ENCODE peak calls at places on chromosomes 3 and 15, in six cellular contexts. One of them, this sample, is unnamed.

GRCh38 chr3:119481079-119481478 is 12.3 kb downstream of the POGLUT1 start:
- DNase-seq in COR-L47: no peak
- DNase-seq in DMS79: no peak
- DNase-seq in stimulated activated CD8-positive, alpha-beta memory T cell treated with anti-CD3 and anti-CD28 coated beads, Interleukin-15, amount 100 ng/mL, for 24 hours: no peak
- DNase-seq in SW 1271: no peak
- DNase-seq in stimulated activated CD4-positive, alpha-beta T cell treated with anti-CD3 and anti-CD28 coated beads, Interleukin-15, amount 100 ng/mL, for 24 hours: no peak
- DNase-seq in this sample: no peak

GRCh38 chr3:155230382-155230781 is 63.1 kb downstream of the STRIT1 start:
- DNase-seq in DMS79: no peak
- DNase-seq in stimulated activated CD8-positive, alpha-beta memory T cell treated with anti-CD3 and anti-CD28 coated beads, Interleukin-15, amount 100 ng/mL, for 24 hours: no peak
- DNase-seq in SW 1271: no peak
- DNase-seq in COR-L47: no peak
- DNase-seq in stimulated activated CD4-positive, alpha-beta T cell treated with anti-CD3 and anti-CD28 coated beads, Interleukin-15, amount 100 ng/mL, for 24 hours: no peak
- DNase-seq in this sample: no peak

GRCh38 chr3:116148881-116149530 is 296.3 kb downstream of the LSAMP start:
- DNase-seq in stimulated activated CD8-positive, alpha-beta memory T cell treated with anti-CD3 and anti-CD28 coated beads, Interleukin-15, amount 100 ng/mL, for 24 hours: no peak
- DNase-seq in DMS79: no peak
- DNase-seq in COR-L47: peak; percentile 69
- DNase-seq in SW 1271: no peak
- DNase-seq in stimulated activated CD4-positive, alpha-beta T cell treated with anti-CD3 and anti-CD28 coated beads, Interleukin-15, amount 100 ng/mL, for 24 hours: no peak
- DNase-seq in this sample: no peak

GRCh38 chr3:165336786-165337185 is 140.6 kb upstream of the SLITRK3 start:
- DNase-seq in SW 1271: no peak
- DNase-seq in COR-L47: no peak
- DNase-seq in stimulated activated CD8-positive, alpha-beta memory T cell treated with anti-CD3 and anti-CD28 coated beads, Interleukin-15, amount 100 ng/mL, for 24 hours: no peak
- DNase-seq in DMS79: no peak
- DNase-seq in stimulated activated CD4-positive, alpha-beta T cell treated with anti-CD3 and anti-CD28 coated beads, Interleukin-15, amount 100 ng/mL, for 24 hours: no peak
- DNase-seq in this sample: no peak

GRCh38 chr3:130916507-130917167 is 22.8 kb downstream of the ATP2C1 start:
- DNase-seq in COR-L47: no peak
- DNase-seq in SW 1271: no peak
- DNase-seq in stimulated activated CD8-positive, alpha-beta memory T cell treated with anti-CD3 and anti-CD28 coated beads, Interleukin-15, amount 100 ng/mL, for 24 hours: no peak
- DNase-seq in DMS79: no peak
- DNase-seq in stimulated activated CD4-positive, alpha-beta T cell treated with anti-CD3 and anti-CD28 coated beads, Interleukin-15, amount 100 ng/mL, for 24 hours: no peak
- DNase-seq in this sample: no peak

GRCh38 chr15:73800662-73801345 is 47.7 kb upstream of the INSYN1 start:
- DNase-seq in COR-L47: no peak
- DNase-seq in stimulated activated CD8-positive, alpha-beta memory T cell treated with anti-CD3 and anti-CD28 coated beads, Interleukin-15, amount 100 ng/mL, for 24 hours: no peak
- DNase-seq in stimulated activated CD4-positive, alpha-beta T cell treated with anti-CD3 and anti-CD28 coated beads, Interleukin-15, amount 100 ng/mL, for 24 hours: no peak
- DNase-seq in DMS79: peak; percentile 59
- DNase-seq in SW 1271: peak; percentile 22
- DNase-seq in this sample: no peak

GRCh38 chr15:60000824-60001641 is 3.1 kb upstream of the FOXB1 start:
- DNase-seq in COR-L47: no peak
- DNase-seq in stimulated activated CD8-positive, alpha-beta memory T cell treated with anti-CD3 and anti-CD28 coated beads, Interleukin-15, amount 100 ng/mL, for 24 hours: no peak
- DNase-seq in stimulated activated CD4-positive, alpha-beta T cell treated with anti-CD3 and anti-CD28 coated beads, Interleukin-15, amount 100 ng/mL, for 24 hours: no peak
- DNase-seq in SW 1271: no peak
- DNase-seq in DMS79: peak; percentile 68
- DNase-seq in this sample: no peak

GRCh38 chr3:127107491-127108375 is 85.2 kb upstream of the PRR23E start:
- DNase-seq in SW 1271: no peak
- DNase-seq in stimulated activated CD8-positive, alpha-beta memory T cell treated with anti-CD3 and anti-CD28 coated beads, Interleukin-15, amount 100 ng/mL, for 24 hours: no peak
- DNase-seq in DMS79: no peak
- DNase-seq in COR-L47: no peak
- DNase-seq in stimulated activated CD4-positive, alpha-beta T cell treated with anti-CD3 and anti-CD28 coated beads, Interleukin-15, amount 100 ng/mL, for 24 hours: no peak
- DNase-seq in this sample: no peak

GRCh38 chr3:12508316-12508715 is 24.0 kb downstream of the TSEN2 start:
- DNase-seq in stimulated activated CD8-positive, alpha-beta memory T cell treated with anti-CD3 and anti-CD28 coated beads, Interleukin-15, amount 100 ng/mL, for 24 hours: no peak
- DNase-seq in SW 1271: peak; percentile 32
- DNase-seq in DMS79: no peak
- DNase-seq in stimulated activated CD4-positive, alpha-beta T cell treated with anti-CD3 and anti-CD28 coated beads, Interleukin-15, amount 100 ng/mL, for 24 hours: no peak
- DNase-seq in COR-L47: no peak
- DNase-seq in this sample: no peak

GRCh38 chr3:188214442-188214841 is 60.5 kb downstream of the LPP start:
- DNase-seq in DMS79: no peak
- DNase-seq in COR-L47: no peak
- DNase-seq in SW 1271: no peak
- DNase-seq in stimulated activated CD8-positive, alpha-beta memory T cell treated with anti-CD3 and anti-CD28 coated beads, Interleukin-15, amount 100 ng/mL, for 24 hours: no peak
- DNase-seq in stimulated activated CD4-positive, alpha-beta T cell treated with anti-CD3 and anti-CD28 coated beads, Interleukin-15, amount 100 ng/mL, for 24 hours: no peak
- DNase-seq in this sample: no peak

GRCh38 chr3:141096164-141096563 is 45.0 kb downstream of the SPSB4 start:
- DNase-seq in DMS79: no peak
- DNase-seq in stimulated activated CD8-positive, alpha-beta memory T cell treated with anti-CD3 and anti-CD28 coated beads, Interleukin-15, amount 100 ng/mL, for 24 hours: no peak
- DNase-seq in stimulated activated CD4-positive, alpha-beta T cell treated with anti-CD3 and anti-CD28 coated beads, Interleukin-15, amount 100 ng/mL, for 24 hours: no peak
- DNase-seq in COR-L47: no peak
- DNase-seq in SW 1271: no peak
- DNase-seq in this sample: no peak

GRCh38 chr3:187987919-187988318 is 166.0 kb upstream of the LPP start:
- DNase-seq in SW 1271: no peak
- DNase-seq in COR-L47: no peak
- DNase-seq in stimulated activated CD4-positive, alpha-beta T cell treated with anti-CD3 and anti-CD28 coated beads, Interleukin-15, amount 100 ng/mL, for 24 hours: peak; percentile 68
- DNase-seq in DMS79: no peak
- DNase-seq in stimulated activated CD8-positive, alpha-beta memory T cell treated with anti-CD3 and anti-CD28 coated beads, Interleukin-15, amount 100 ng/mL, for 24 hours: no peak
- DNase-seq in this sample: no peak

GRCh38 chr3:58117561-58118305 is 93.0 kb downstream of the DNASE1L3 start:
- DNase-seq in stimulated activated CD8-positive, alpha-beta memory T cell treated with anti-CD3 and anti-CD28 coated beads, Interleukin-15, amount 100 ng/mL, for 24 hours: no peak
- DNase-seq in COR-L47: no peak
- DNase-seq in SW 1271: no peak
- DNase-seq in stimulated activated CD4-positive, alpha-beta T cell treated with anti-CD3 and anti-CD28 coated beads, Interleukin-15, amount 100 ng/mL, for 24 hours: no peak
- DNase-seq in DMS79: no peak
- DNase-seq in this sample: no peak

GRCh38 chr15:82298520-82298919 is 35.9 kb downstream of the SAXO2 start:
- DNase-seq in DMS79: no peak
- DNase-seq in COR-L47: no peak
- DNase-seq in stimulated activated CD4-positive, alpha-beta T cell treated with anti-CD3 and anti-CD28 coated beads, Interleukin-15, amount 100 ng/mL, for 24 hours: peak; percentile 63
- DNase-seq in stimulated activated CD8-positive, alpha-beta memory T cell treated with anti-CD3 and anti-CD28 coated beads, Interleukin-15, amount 100 ng/mL, for 24 hours: peak; percentile 23
- DNase-seq in SW 1271: no peak
- DNase-seq in this sample: no peak

GRCh38 chr15:72593838-72594237 is 60.7 kb upstream of the GOLGA6B start:
- DNase-seq in stimulated activated CD4-positive, alpha-beta T cell treated with anti-CD3 and anti-CD28 coated beads, Interleukin-15, amount 100 ng/mL, for 24 hours: no peak
- DNase-seq in COR-L47: no peak
- DNase-seq in stimulated activated CD8-positive, alpha-beta memory T cell treated with anti-CD3 and anti-CD28 coated beads, Interleukin-15, amount 100 ng/mL, for 24 hours: no peak
- DNase-seq in DMS79: no peak
- DNase-seq in SW 1271: no peak
- DNase-seq in this sample: no peak

GRCh38 chr3:197709135-197709534 is 27.6 kb downstream of the RUBCN start:
- DNase-seq in COR-L47: no peak
- DNase-seq in DMS79: no peak
- DNase-seq in stimulated activated CD4-positive, alpha-beta T cell treated with anti-CD3 and anti-CD28 coated beads, Interleukin-15, amount 100 ng/mL, for 24 hours: no peak
- DNase-seq in SW 1271: no peak
- DNase-seq in stimulated activated CD8-positive, alpha-beta memory T cell treated with anti-CD3 and anti-CD28 coated beads, Interleukin-15, amount 100 ng/mL, for 24 hours: no peak
- DNase-seq in this sample: no peak

GRCh38 chr3:184171562-184171961 is 3.1 kb upstream of the AP2M1 start:
- DNase-seq in stimulated activated CD8-positive, alpha-beta memory T cell treated with anti-CD3 and anti-CD28 coated beads, Interleukin-15, amount 100 ng/mL, for 24 hours: no peak
- DNase-seq in DMS79: no peak
- DNase-seq in SW 1271: no peak
- DNase-seq in COR-L47: no peak
- DNase-seq in stimulated activated CD4-positive, alpha-beta T cell treated with anti-CD3 and anti-CD28 coated beads, Interleukin-15, amount 100 ng/mL, for 24 hours: no peak
- DNase-seq in this sample: no peak

GRCh38 chr3:178707632-178708031 is 171.4 kb downstream of the KCNMB2 start:
- DNase-seq in DMS79: no peak
- DNase-seq in stimulated activated CD8-positive, alpha-beta memory T cell treated with anti-CD3 and anti-CD28 coated beads, Interleukin-15, amount 100 ng/mL, for 24 hours: no peak
- DNase-seq in SW 1271: no peak
- DNase-seq in COR-L47: no peak
- DNase-seq in stimulated activated CD4-positive, alpha-beta T cell treated with anti-CD3 and anti-CD28 coated beads, Interleukin-15, amount 100 ng/mL, for 24 hours: no peak
- DNase-seq in this sample: no peak

GRCh38 chr15:101276501-101277037 is 716 bp downstream of the SELENOS start:
- DNase-seq in stimulated activated CD8-positive, alpha-beta memory T cell treated with anti-CD3 and anti-CD28 coated beads, Interleukin-15, amount 100 ng/mL, for 24 hours: no peak
- DNase-seq in COR-L47: no peak
- DNase-seq in DMS79: no peak
- DNase-seq in SW 1271: peak; percentile 48
- DNase-seq in stimulated activated CD4-positive, alpha-beta T cell treated with anti-CD3 and anti-CD28 coated beads, Interleukin-15, amount 100 ng/mL, for 24 hours: peak; percentile 24
- DNase-seq in this sample: no peak

GRCh38 chr3:59425942-59426341 is 376.1 kb upstream of the CFAP20DC start:
- DNase-seq in COR-L47: no peak
- DNase-seq in DMS79: no peak
- DNase-seq in stimulated activated CD4-positive, alpha-beta T cell treated with anti-CD3 and anti-CD28 coated beads, Interleukin-15, amount 100 ng/mL, for 24 hours: peak; percentile 65
- DNase-seq in SW 1271: no peak
- DNase-seq in stimulated activated CD8-positive, alpha-beta memory T cell treated with anti-CD3 and anti-CD28 coated beads, Interleukin-15, amount 100 ng/mL, for 24 hours: no peak
- DNase-seq in this sample: no peak

GRCh38 chr3:13391308-13391707 is 28.8 kb downstream of the NUP210 start:
- DNase-seq in stimulated activated CD4-positive, alpha-beta T cell treated with anti-CD3 and anti-CD28 coated beads, Interleukin-15, amount 100 ng/mL, for 24 hours: peak; percentile 32
- DNase-seq in COR-L47: no peak
- DNase-seq in SW 1271: no peak
- DNase-seq in stimulated activated CD8-positive, alpha-beta memory T cell treated with anti-CD3 and anti-CD28 coated beads, Interleukin-15, amount 100 ng/mL, for 24 hours: no peak
- DNase-seq in DMS79: no peak
- DNase-seq in this sample: no peak

GRCh38 chr15:61159901-61160300 is 69.2 kb downstream of the RORA start:
- DNase-seq in stimulated activated CD4-positive, alpha-beta T cell treated with anti-CD3 and anti-CD28 coated beads, Interleukin-15, amount 100 ng/mL, for 24 hours: no peak
- DNase-seq in stimulated activated CD8-positive, alpha-beta memory T cell treated with anti-CD3 and anti-CD28 coated beads, Interleukin-15, amount 100 ng/mL, for 24 hours: no peak
- DNase-seq in DMS79: no peak
- DNase-seq in COR-L47: no peak
- DNase-seq in SW 1271: no peak
- DNase-seq in this sample: no peak

GRCh38 chr3:10260211-10260701 is 12.0 kb downstream of the TATDN2 start:
- DNase-seq in DMS79: no peak
- DNase-seq in SW 1271: no peak
- DNase-seq in stimulated activated CD8-positive, alpha-beta memory T cell treated with anti-CD3 and anti-CD28 coated beads, Interleukin-15, amount 100 ng/mL, for 24 hours: no peak
- DNase-seq in COR-L47: no peak
- DNase-seq in stimulated activated CD4-positive, alpha-beta T cell treated with anti-CD3 and anti-CD28 coated beads, Interleukin-15, amount 100 ng/mL, for 24 hours: no peak
- DNase-seq in this sample: no peak

GRCh38 chr3:144107923-144108322 is 136.3 kb downstream of the DIPK2A start:
- DNase-seq in COR-L47: peak; percentile 75
- DNase-seq in stimulated activated CD8-positive, alpha-beta memory T cell treated with anti-CD3 and anti-CD28 coated beads, Interleukin-15, amount 100 ng/mL, for 24 hours: no peak
- DNase-seq in DMS79: no peak
- DNase-seq in SW 1271: no peak
- DNase-seq in stimulated activated CD4-positive, alpha-beta T cell treated with anti-CD3 and anti-CD28 coated beads, Interleukin-15, amount 100 ng/mL, for 24 hours: no peak
- DNase-seq in this sample: no peak

GRCh38 chr3:123090700-123091585 is 24.1 kb downstream of the PDIA5 start:
- DNase-seq in COR-L47: peak; percentile 82
- DNase-seq in DMS79: peak; percentile 70
- DNase-seq in stimulated activated CD4-positive, alpha-beta T cell treated with anti-CD3 and anti-CD28 coated beads, Interleukin-15, amount 100 ng/mL, for 24 hours: no peak
- DNase-seq in stimulated activated CD8-positive, alpha-beta memory T cell treated with anti-CD3 and anti-CD28 coated beads, Interleukin-15, amount 100 ng/mL, for 24 hours: no peak
- DNase-seq in SW 1271: no peak
- DNase-seq in this sample: peak; percentile 84

GRCh38 chr3:69746119-69746518 is 6.9 kb downstream of the MITF start:
- DNase-seq in DMS79: no peak
- DNase-seq in stimulated activated CD4-positive, alpha-beta T cell treated with anti-CD3 and anti-CD28 coated beads, Interleukin-15, amount 100 ng/mL, for 24 hours: no peak
- DNase-seq in COR-L47: no peak
- DNase-seq in stimulated activated CD8-positive, alpha-beta memory T cell treated with anti-CD3 and anti-CD28 coated beads, Interleukin-15, amount 100 ng/mL, for 24 hours: no peak
- DNase-seq in SW 1271: no peak
- DNase-seq in this sample: no peak

GRCh38 chr15:59539799-59540198 is 71.8 kb upstream of the GCNT3 start:
- DNase-seq in COR-L47: no peak
- DNase-seq in stimulated activated CD8-positive, alpha-beta memory T cell treated with anti-CD3 and anti-CD28 coated beads, Interleukin-15, amount 100 ng/mL, for 24 hours: no peak
- DNase-seq in SW 1271: no peak
- DNase-seq in stimulated activated CD4-positive, alpha-beta T cell treated with anti-CD3 and anti-CD28 coated beads, Interleukin-15, amount 100 ng/mL, for 24 hours: no peak
- DNase-seq in DMS79: no peak
- DNase-seq in this sample: no peak

GRCh38 chr3:9352917-9353823 is 9.7 kb upstream of the THUMPD3 start:
- DNase-seq in stimulated activated CD8-positive, alpha-beta memory T cell treated with anti-CD3 and anti-CD28 coated beads, Interleukin-15, amount 100 ng/mL, for 24 hours: no peak
- DNase-seq in COR-L47: peak; percentile 9
- DNase-seq in stimulated activated CD4-positive, alpha-beta T cell treated with anti-CD3 and anti-CD28 coated beads, Interleukin-15, amount 100 ng/mL, for 24 hours: peak; percentile 59
- DNase-seq in SW 1271: peak; percentile 67
- DNase-seq in DMS79: no peak
- DNase-seq in this sample: no peak

GRCh38 chr3:47678446-47679338 is 100.0 kb upstream of the CSPG5 start:
- DNase-seq in SW 1271: no peak
- DNase-seq in stimulated activated CD8-positive, alpha-beta memory T cell treated with anti-CD3 and anti-CD28 coated beads, Interleukin-15, amount 100 ng/mL, for 24 hours: no peak
- DNase-seq in DMS79: no peak
- DNase-seq in COR-L47: no peak
- DNase-seq in stimulated activated CD4-positive, alpha-beta T cell treated with anti-CD3 and anti-CD28 coated beads, Interleukin-15, amount 100 ng/mL, for 24 hours: no peak
- DNase-seq in this sample: no peak

GRCh38 chr3:24128195-24129005 is 183.3 kb downstream of the NR1D2 start:
- DNase-seq in stimulated activated CD4-positive, alpha-beta T cell treated with anti-CD3 and anti-CD28 coated beads, Interleukin-15, amount 100 ng/mL, for 24 hours: no peak
- DNase-seq in COR-L47: peak; percentile 17
- DNase-seq in SW 1271: no peak
- DNase-seq in stimulated activated CD8-positive, alpha-beta memory T cell treated with anti-CD3 and anti-CD28 coated beads, Interleukin-15, amount 100 ng/mL, for 24 hours: no peak
- DNase-seq in DMS79: peak; percentile 14
- DNase-seq in this sample: no peak

GRCh38 chr3:171113716-171114115 is 87.2 kb upstream of the SLC2A2 start:
- DNase-seq in stimulated activated CD8-positive, alpha-beta memory T cell treated with anti-CD3 and anti-CD28 coated beads, Interleukin-15, amount 100 ng/mL, for 24 hours: no peak
- DNase-seq in DMS79: no peak
- DNase-seq in SW 1271: no peak
- DNase-seq in stimulated activated CD4-positive, alpha-beta T cell treated with anti-CD3 and anti-CD28 coated beads, Interleukin-15, amount 100 ng/mL, for 24 hours: no peak
- DNase-seq in COR-L47: no peak
- DNase-seq in this sample: no peak

GRCh38 chr3:13193320-13194284 is 120.4 kb upstream of the IQSEC1 start:
- DNase-seq in COR-L47: no peak
- DNase-seq in SW 1271: no peak
- DNase-seq in DMS79: no peak
- DNase-seq in stimulated activated CD4-positive, alpha-beta T cell treated with anti-CD3 and anti-CD28 coated beads, Interleukin-15, amount 100 ng/mL, for 24 hours: no peak
- DNase-seq in stimulated activated CD8-positive, alpha-beta memory T cell treated with anti-CD3 and anti-CD28 coated beads, Interleukin-15, amount 100 ng/mL, for 24 hours: no peak
- DNase-seq in this sample: no peak

GRCh38 chr15:52233405-52233804 is 42.2 kb upstream of the GNB5 start:
- DNase-seq in stimulated activated CD4-positive, alpha-beta T cell treated with anti-CD3 and anti-CD28 coated beads, Interleukin-15, amount 100 ng/mL, for 24 hours: no peak
- DNase-seq in stimulated activated CD8-positive, alpha-beta memory T cell treated with anti-CD3 and anti-CD28 coated beads, Interleukin-15, amount 100 ng/mL, for 24 hours: no peak
- DNase-seq in COR-L47: no peak
- DNase-seq in DMS79: no peak
- DNase-seq in SW 1271: no peak
- DNase-seq in this sample: no peak

GRCh38 chr3:171649282-171649681 is 161.0 kb downstream of the PLD1 start:
- DNase-seq in COR-L47: no peak
- DNase-seq in SW 1271: no peak
- DNase-seq in stimulated activated CD8-positive, alpha-beta memory T cell treated with anti-CD3 and anti-CD28 coated beads, Interleukin-15, amount 100 ng/mL, for 24 hours: no peak
- DNase-seq in stimulated activated CD4-positive, alpha-beta T cell treated with anti-CD3 and anti-CD28 coated beads, Interleukin-15, amount 100 ng/mL, for 24 hours: no peak
- DNase-seq in DMS79: no peak
- DNase-seq in this sample: no peak

This sample was measured in NCI-H187 treated with DMSO at 0.1 percent for 48 hours.